ENCODE peak calls at places on chromosomes 5 and 9, in five cellular contexts. B, H, X, G and P are unnamed samples.

GRCh38 chr5:127313847-127314473 is 23.4 kb downstream of the MEGF10 start:
- DNase-seq in X (peak; percentile 80), G (peak; percentile 69), B (peak; percentile 33), H (peak; percentile 25), P (peak; percentile 52)

GRCh38 chr5:176906796-176907195 is 7.7 kb upstream of the HK3 start:
- DNase-seq in X (no peak), H (no peak), B (no peak), G (no peak), P (no peak)

GRCh38 chr5:169302491-169303118 is 1.7 kb upstream of the SLIT3 start:
- DNase-seq in B (peak; percentile 48), H (peak; percentile 75), X (peak; percentile 75), G (peak; percentile 72), P (peak; percentile 79)

GRCh38 chr5:42858031-42858643 is 46.4 kb upstream of the SELENOP start:
- DNase-seq in G (no peak), B (no peak), H (no peak), X (no peak), P (no peak)

GRCh38 chr9:125516381-125516960 is 190.5 kb downstream of the MAPKAP1 start:
- DNase-seq in G (no peak), H (no peak), X (no peak), B (no peak), P (no peak)

GRCh38 chr5:57012511-57012910 is 60.6 kb upstream of the MIER3 start:
- DNase-seq in G (no peak), B (no peak), X (no peak), H (no peak), P (no peak)

GRCh38 chr9:123302348-123303214 is 34.2 kb upstream of the STRBP start:
- DNase-seq in X (no peak), G (no peak), B (no peak), H (no peak), P (no peak)

GRCh38 chr5:108384741-108385140 is 2.8 kb upstream of the FBXL17 start:
- DNase-seq in X (no peak), B (no peak), G (no peak), H (no peak), P (no peak)

DNA sequence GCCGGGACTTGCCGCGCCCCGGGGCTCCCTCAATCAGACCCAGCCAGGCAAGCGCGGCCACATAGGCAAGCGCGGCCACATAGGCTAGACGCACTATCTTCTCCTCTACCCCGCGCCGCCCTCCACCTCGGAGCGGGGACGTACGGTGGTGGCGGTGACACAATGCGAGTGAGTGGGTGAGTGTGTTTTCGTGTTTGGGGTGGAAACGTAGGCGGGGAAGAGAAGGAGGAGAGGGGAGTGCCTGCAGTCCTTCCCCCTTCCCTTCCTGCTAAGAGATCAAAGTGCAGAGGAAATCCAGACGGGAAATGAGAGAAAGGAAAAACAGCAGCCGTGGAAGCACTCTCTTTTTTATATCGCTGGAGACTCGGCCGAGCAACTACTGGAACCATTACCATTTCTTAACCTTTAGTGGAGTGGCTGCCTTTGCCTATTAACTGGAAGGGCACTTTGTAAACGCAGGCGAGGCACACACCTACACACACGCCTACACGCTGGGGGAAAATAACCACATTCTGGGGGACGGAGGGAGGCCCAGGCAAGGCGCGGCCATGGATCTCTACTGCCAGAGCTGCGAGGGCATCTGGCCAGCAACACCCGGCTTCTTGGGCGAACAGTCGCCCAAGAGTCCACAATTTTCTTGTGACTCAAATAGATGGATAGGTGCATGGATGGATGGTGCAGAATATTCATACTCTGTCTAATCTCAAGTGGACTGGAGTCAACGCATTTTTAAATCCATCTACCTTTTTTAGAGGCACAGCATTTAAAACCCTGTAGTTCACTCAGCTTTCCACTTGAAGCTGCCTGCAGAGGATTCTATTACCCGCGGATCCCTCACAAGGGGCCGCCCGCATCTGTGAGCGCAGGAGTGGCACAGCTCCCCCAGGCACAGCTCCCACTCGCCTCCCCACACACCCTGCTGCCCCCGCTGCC is 2.1 kb downstream of the EDIL3 start:
- DNase-seq in B (no peak), G (peak; percentile 57), X (peak; percentile 79), H (peak; percentile 19), P (peak; percentile 41)
- TF ChIP-seq CTCF in B (no peak), G (no peak), X (no peak), H (no peak), P (no peak)

GRCh38 chr5:59142138-59142537 is 559.3 kb downstream of the RAB3C start:
- DNase-seq in B (no peak), X (no peak), H (no peak), G (no peak), P (no peak)

GRCh38 chr5:59136575-59136974 is 553.7 kb downstream of the RAB3C start:
- DNase-seq in X (no peak), B (no peak), G (no peak), H (no peak), P (no peak)

GRCh38 chr5:59140133-59140532 is 557.3 kb downstream of the RAB3C start:
- DNase-seq in B (no peak), H (no peak), X (no peak), G (no peak), P (no peak)

GRCh38 chr5:59138509-59138908 is 555.6 kb downstream of the RAB3C start:
- DNase-seq in H (no peak), B (no peak), G (no peak), X (no peak), P (no peak)

GRCh38 chr5:59139695-59140094 is 556.8 kb downstream of the RAB3C start:
- DNase-seq in G (no peak), B (no peak), X (no peak), H (no peak), P (no peak)
- H3K4me1 ChIP-seq in G (no peaks in the 10 kb centered on the region), B (no peaks in the 10 kb centered on the region), X (no peaks in the 10 kb centered on the region), H (no peaks in the 10 kb centered on the region), P (no peaks in the 10 kb centered on the region)

GRCh38 chr9:126612813-126613641 is 701 bp upstream of the LMX1B start:
- DNase-seq in X (no peak), B (no peak), H (no peak), G (peak; percentile 46), P (no peak)
- H3K27me3 ChIP-seq in X (peaks cover 90% of the 10 kb centered on the region), B (no peaks in the 10 kb centered on the region), H (no peaks in the 10 kb centered on the region), G (no peaks in the 10 kb centered on the region), P (peaks cover 18% of the 10 kb centered on the region)

GRCh38 chr5:128426090-128426534 is 111.9 kb downstream of the FBN2 start:
- DNase-seq in H (no peak), B (no peak), X (no peak), G (no peak), P (no peak)

GRCh38 chr5:128424672-128425071 is 113.4 kb downstream of the FBN2 start:
- DNase-seq in X (no peak), B (no peak), H (no peak), G (no peak), P (no peak)

GRCh38 chr5:128427901-128428300 is 110.1 kb downstream of the FBN2 start:
- DNase-seq in X (no peak), G (no peak), H (no peak), B (no peak), P (no peak)
- TF ChIP-seq CTCF in X (no peak), G (no peak), H (no peak), B (no peak), P (no peak)

DNA sequence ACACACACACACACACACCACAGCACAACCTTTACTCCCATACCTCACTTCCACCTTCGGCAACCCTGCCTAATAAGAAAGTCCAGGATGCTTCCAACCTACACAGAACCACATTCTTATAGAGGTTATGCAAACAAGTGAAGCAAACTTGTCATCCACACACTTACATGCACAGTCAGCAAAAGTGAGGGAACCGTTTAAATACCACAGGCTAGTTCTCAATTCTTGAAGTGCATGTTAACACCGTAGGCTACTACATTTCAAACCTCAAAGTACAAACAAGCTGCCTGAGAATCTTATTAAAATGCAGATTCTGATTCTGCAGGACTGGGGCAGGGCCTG is 10.4 kb upstream of the ABLIM3 start:
- DNase-seq in H (no peak), X (no peak), B (no peak), G (no peak), P (no peak)
- H3K4me1 ChIP-seq in H (no peaks in the 10 kb centered on the region), X (no peaks in the 10 kb centered on the region), B (peaks cover 43% of the 10 kb centered on the region), G (no peaks in the 10 kb centered on the region), P (no peaks in the 10 kb centered on the region)

GRCh38 chr5:141691867-141692532 is 10.0 kb upstream of the ARAP3 start:
- DNase-seq in G (peak; percentile 91), H (peak; percentile 90), B (peak; percentile 51), X (peak; percentile 90), P (peak; percentile 74)
- H3K27me3 ChIP-seq in G (no peaks in the 10 kb centered on the region), H (no peaks in the 10 kb centered on the region), B (no peaks in the 10 kb centered on the region), X (no peaks in the 10 kb centered on the region), P (no peaks in the 10 kb centered on the region)

DNA sequence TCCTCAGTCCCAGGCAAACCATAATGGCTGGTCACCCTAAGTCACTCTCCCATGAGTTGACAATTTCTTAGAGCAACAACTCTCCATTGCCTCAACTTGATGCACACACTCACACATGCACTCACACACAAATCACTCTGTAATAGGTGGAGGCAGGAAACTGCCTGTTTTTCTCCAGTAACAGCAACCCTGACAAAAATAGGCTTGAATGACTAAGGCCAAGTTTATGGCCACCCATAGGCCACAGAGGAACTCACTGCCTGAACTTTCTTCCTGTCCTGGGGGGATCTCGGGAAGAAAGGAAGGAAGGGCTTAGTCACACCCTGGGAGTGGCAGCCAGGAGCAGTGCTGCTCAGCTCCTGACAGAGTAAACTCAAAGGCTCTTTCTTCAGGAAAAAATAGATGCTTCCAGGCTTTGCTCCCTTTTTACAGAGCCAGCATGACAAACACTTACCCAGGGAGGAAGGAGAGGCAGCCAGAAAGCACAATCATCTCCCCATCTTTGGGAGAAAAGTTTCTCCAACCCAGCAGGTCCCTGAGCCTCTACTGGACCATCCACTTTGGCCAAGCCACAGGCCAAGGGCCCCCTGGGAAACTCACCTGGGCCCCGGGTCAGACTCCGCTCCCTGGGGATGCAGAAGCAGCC is 368 bp downstream of the SH3TC2 start:
- DNase-seq in G (no peak), B (peak; percentile 83), H (no peak), X (peak; percentile 55), P (no peak)
- TF ChIP-seq CTCF in G (no peak), B (no peak), H (no peak), X (no peak), P (no peak)

GRCh38 chr5:179696605-179697004 is 2.2 kb upstream of the CANX start:
- DNase-seq in B (no peak), H (no peak), X (no peak), G (no peak), P (no peak)
- H3K4me1 ChIP-seq in B (peaks cover 34% of the 10 kb centered on the region), H (peaks cover 8% of the 10 kb centered on the region), X (peaks cover 15% of the 10 kb centered on the region), G (peaks cover 33% of the 10 kb centered on the region), P (no peaks in the 10 kb centered on the region)

DNA sequence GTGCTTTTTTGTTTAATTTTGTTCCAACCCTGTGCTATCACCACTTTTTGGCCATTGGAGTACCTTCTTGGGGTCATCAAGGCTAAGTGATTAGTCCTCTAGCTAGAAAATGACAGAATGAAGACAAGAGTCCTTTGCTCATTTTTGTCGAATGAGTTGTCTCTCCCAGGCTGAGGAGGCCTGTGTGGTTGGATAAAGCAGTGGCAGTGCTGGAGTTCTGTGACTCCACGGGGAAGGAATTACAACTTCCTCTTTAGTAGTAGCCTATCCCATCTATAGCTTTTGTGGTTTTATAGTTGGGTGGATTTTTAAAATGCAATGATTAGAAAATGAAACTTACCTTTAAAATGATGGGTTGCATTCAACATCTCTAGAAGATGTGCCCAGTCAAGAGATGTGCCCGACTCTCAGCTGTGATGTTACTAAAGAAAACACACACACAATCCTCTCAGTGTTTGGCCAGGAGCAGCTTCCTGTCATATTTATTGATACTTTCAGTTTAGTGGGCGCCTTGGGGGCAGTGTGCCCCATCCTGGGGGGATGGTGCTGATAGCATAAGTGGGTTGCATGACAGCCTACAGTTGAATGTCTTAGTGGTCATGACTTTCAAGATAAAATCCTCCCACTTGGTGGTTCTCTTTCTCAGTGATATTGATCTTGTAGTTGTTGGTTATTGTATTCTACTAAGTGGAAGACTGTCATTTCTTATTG is 11.9 kb downstream of the OTULINL start:
- DNase-seq in G (no peak), B (no peak), X (no peak), H (no peak), P (no peak)
- H3K27me3 ChIP-seq in G (no peaks in the 10 kb centered on the region), B (no peaks in the 10 kb centered on the region), X (no peaks in the 10 kb centered on the region), H (no peaks in the 10 kb centered on the region), P (no peaks in the 10 kb centered on the region)